ENCODE peak calls at places on chromosome 20, in ten cellular contexts. Y is HepG2, L is fibroblast of lung, N is colonic mucosa, M is H1, V is MM.1S, I is neural progenitor cell, A is astrocyte, R is PC-3, X is mammary epithelial cell. J is an unnamed sample.

GRCh38 chr20:33524261-33524660 is 34.4 kb downstream of the CBFA2T2 start:
- DNase-seq in M (no peak), N (no peak), L (peak; percentile 61), R (no peak), A (peak; percentile 45), Y (no peak), V (no peak), X (no peak), I (no peak), J (no peak)

GRCh38 chr20:41592516-41593192 is 25.5 kb downstream of the CHD6 start:
- DNase-seq in I (no peak), X (no peak), M (peak; percentile 20), Y (no peak), N (no peak), R (no peak), V (no peak), L (peak; percentile 18), A (no peak), J (no peak)

GRCh38 chr20:19502169-19502568 is 255.9 kb upstream of the RIN2 start:
- DNase-seq in I (no peak), R (no peak), N (no peak), Y (no peak), A (no peak), M (no peak), V (no peak), X (no peak), L (no peak), J (no peak)

GRCh38 chr20:48823960-48824497 is 3.8 kb downstream of the PREX1 start:
- DNase-seq in X (peak; percentile 90), A (peak; percentile 70), I (no peak), M (no peak), N (no peak), L (peak; percentile 83), V (no peak), Y (no peak), R (peak; percentile 93), J (no peak)

GRCh38 chr20:61524956-61525666 is 273.1 kb downstream of the CDH4 start:
- DNase-seq in Y (no peak), L (no peak), R (no peak), I (no peak), V (no peak), N (no peak), M (no peak), X (no peak), A (no peak), J (peak; percentile 43)

GRCh38 chr20:18388860-18389259 is 78.0 kb downstream of the DZANK1 start:
- DNase-seq in A (peak; percentile 66), V (no peak), R (peak; percentile 45), X (peak; percentile 46), M (no peak), N (no peak), L (peak; percentile 77), I (no peak), Y (peak; percentile 95), J (no peak)

GRCh38 chr20:58623579-58624473 is 27.3 kb upstream of the STX16 start:
- DNase-seq in N (no peak), A (peak; percentile 96), L (peak; percentile 98), R (peak; percentile 99), I (no peak), V (no peak), M (no peak), Y (peak; percentile 68), X (peak; percentile 92), J (peak; percentile 86)

GRCh38 chr20:34055290-34055689 is 56.8 kb downstream of the EIF2S2 start:
- DNase-seq in Y (no peak), V (no peak), A (no peak), R (no peak), L (no peak), X (no peak), N (no peak), M (no peak), I (no peak), J (no peak)

GRCh38 chr20:57526067-57526884 is 1.3 kb upstream of the CTCFL start:
- DNase-seq in M (peak; percentile 74), X (no peak), R (no peak), N (peak; percentile 58), A (no peak), L (no peak), I (peak; percentile 28), Y (peak; percentile 50), V (no peak), J (no peak)

GRCh38 chr20:59776626-59777320 is 156.7 kb downstream of the SYCP2 start:
- DNase-seq in X (no peak), N (peak; percentile 6), R (no peak), L (no peak), M (peak; percentile 11), Y (no peak), I (no peak), A (no peak), V (no peak), J (no peak)

GRCh38 chr20:5886788-5887187 is 63.5 kb downstream of the TRMT6 start:
- DNase-seq in M (no peak), N (no peak), L (peak; percentile 27), R (no peak), A (peak; percentile 16), Y (no peak), V (no peak), X (peak; percentile 11), I (no peak), J (no peak)

GRCh38 chr20:57053067-57053466 is 213.4 kb downstream of the BMP7 start:
- DNase-seq in L (no peak), X (no peak), M (no peak), A (no peak), V (no peak), N (no peak), I (no peak), Y (no peak), R (no peak), J (no peak)

GRCh38 chr20:7195704-7196103 is 428.2 kb downstream of the BMP2 start:
- DNase-seq in V (no peak), Y (no peak), R (peak; percentile 79), X (peak; percentile 90), M (no peak), L (peak; percentile 97), A (peak; percentile 94), N (no peak), I (no peak), J (no peak)

GRCh38 chr20:21995461-21995860 is 290.0 kb downstream of the PAX1 start:
- DNase-seq in I (no peak), X (no peak), L (no peak), A (no peak), R (no peak), V (no peak), Y (no peak), N (no peak), M (no peak), J (no peak)

GRCh38 chr20:6006603-6006949 is 47.3 kb downstream of the LRRN4 start:
- DNase-seq in Y (no peak), M (no peak), L (no peak), A (no peak), R (no peak), N (peak; percentile 26), V (no peak), X (no peak), I (no peak), J (no peak)

GRCh38 chr20:34129518-34130162 is 17.6 kb upstream of the EIF2S2 start:
- DNase-seq in A (peak; percentile 30), L (peak; percentile 57), Y (peak; percentile 89), N (peak; percentile 67), I (peak; percentile 84), R (peak; percentile 88), V (peak; percentile 72), M (no peak), X (peak; percentile 64), J (peak; percentile 70)

DNA sequence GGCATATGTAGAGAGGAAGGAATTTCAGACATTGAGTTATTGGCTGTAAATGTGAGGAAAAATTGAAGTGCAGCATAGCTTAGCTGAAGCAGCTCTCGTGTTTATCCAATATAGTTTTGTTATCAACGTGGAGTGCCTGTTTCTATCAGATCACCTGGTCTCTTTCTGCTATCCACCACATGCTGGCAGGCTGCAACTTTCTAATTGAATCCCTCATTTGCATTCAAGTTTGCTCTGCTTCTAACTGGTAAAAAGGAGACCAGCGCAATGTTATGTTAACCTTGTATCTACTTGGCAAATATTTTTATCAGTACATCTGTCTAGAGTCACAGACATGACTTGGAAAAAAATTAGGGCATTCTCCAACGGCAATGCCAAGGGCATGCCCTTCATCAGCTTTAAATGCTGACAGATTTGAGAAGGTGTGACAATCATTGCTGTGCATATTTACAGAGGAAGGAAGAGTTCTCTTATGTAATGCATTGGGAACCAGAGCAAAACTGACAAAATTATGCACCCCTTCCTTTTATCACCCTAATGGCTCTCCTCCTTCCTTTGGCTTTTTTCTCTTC is 1102.9 kb upstream of the FLRT3 start:
- DNase-seq in V (no peak), I (no peak), X (no peak), N (no peak), L (no peak), A (no peak), R (no peak), M (no peak), Y (no peak), J (no peak)
- H3K9ac ChIP-seq in V (no peak overlapping the region), I (no peak overlapping the region), X (no peak overlapping the region), N (no peak overlapping the region), L (no peak overlapping the region), A (no peak overlapping the region), R (no peak overlapping the region), M (no peak overlapping the region), Y (no peak overlapping the region), J (no peak overlapping the region)

DNA sequence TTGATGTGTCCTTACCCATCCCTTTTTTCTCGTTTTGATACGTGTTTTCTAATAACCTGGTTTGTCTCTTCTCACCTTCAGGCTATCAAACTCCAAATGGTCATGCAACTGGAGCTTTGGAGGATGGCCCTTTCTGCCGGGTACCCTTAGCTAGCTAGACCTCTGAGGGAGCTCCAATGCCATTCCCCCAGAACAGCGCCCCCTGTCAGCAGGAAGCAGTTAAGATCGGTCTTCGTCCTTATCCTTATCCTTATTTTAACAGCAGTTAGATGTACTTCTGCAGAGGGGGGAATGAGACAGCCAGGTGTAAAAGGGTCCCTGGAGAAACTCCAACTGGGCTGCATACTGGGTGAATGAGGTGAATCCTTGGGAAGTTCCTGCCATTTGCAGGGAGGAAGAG is 37.2 kb downstream of the SEL1L2 start:
- DNase-seq in M (peak; percentile 71), R (no peak), X (no peak), L (no peak), A (no peak), Y (peak; percentile 26), N (no peak), V (no peak), I (peak; percentile 21), J (no peak)
- TF ChIP-seq CTCF in M (peak; percentile 59), R (peak; percentile 49), X (no peak), L (no peak), A (no peak), Y (peak; percentile 47), N (no peak), V (peak; percentile 8), I (peak; percentile 45), J (no peak)

GRCh38 chr20:63890616-63891015 is 4.3 kb upstream of the DNAJC5 start:
- DNase-seq in A (no peak), N (no peak), R (no peak), M (no peak), Y (no peak), X (no peak), L (no peak), V (no peak), I (no peak), J (no peak)
- H3K36me3 ChIP-seq in A (peaks cover 30% of the 10 kb centered on the region), N (peaks cover 12% of the 10 kb centered on the region), R (peaks cover 56% of the 10 kb centered on the region), M (peaks cover 22% of the 10 kb centered on the region), Y (peaks cover 54% of the 10 kb centered on the region), X (peaks cover 27% of the 10 kb centered on the region), L (peaks cover 36% of the 10 kb centered on the region), V (no peaks in the 10 kb centered on the region), I (no peaks in the 10 kb centered on the region), J (peaks cover 28% of the 10 kb centered on the region)

DNA sequence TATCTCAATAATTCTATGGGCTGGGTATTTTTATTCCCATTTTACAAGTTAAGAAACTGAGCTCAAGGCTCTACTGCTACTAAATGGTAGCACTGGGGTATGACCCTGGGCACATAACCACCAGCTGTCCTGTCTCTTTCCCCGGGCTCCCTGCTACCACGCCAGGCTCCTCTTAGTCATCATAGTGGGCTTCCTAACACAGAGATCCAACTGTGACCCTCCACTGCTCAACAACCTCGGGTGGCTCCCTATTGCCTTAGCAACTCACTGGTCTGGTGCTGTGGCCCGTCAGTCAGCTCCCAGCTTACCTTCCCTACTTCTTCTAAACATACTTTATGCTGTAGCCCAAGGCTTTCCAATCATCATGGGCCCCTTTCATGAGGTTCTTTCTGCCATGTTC is 4.5 kb downstream of the KIAA1755 start:
- DNase-seq in M (no peak), N (no peak), A (no peak), R (no peak), V (no peak), X (no peak), Y (no peak), L (no peak), I (no peak), J (no peak)
- H3K9ac ChIP-seq in M (no peak overlapping the region), N (no peak overlapping the region), A (peak overlapping the region; percentile 52), R (no peak overlapping the region), V (no peak overlapping the region), X (no peak overlapping the region), Y (no peak overlapping the region), L (no peak overlapping the region), I (no peak overlapping the region), J (no peak overlapping the region)

J was measured in kidney.